ENCODE peak calls at places on chromosomes 5 and 9, in ten cellular contexts. C is left lung; Q is HT1080; X is naive thymus-derived CD4-positive, alpha-beta T cell; G is mesenchymal stem cell; A is skeletal muscle cell; V is GM23248; E is NCI-H460; R is kidney tubule cell; O is AG08395. K is an unnamed sample.

GRCh38 chr5:168288349-168289245 is 2.8 kb upstream of the WWC1 start:
- DNase-seq in C (no peak), Q (peak), X (no peak), G (no peak), A (no peak), V (no peak), E (no peak), R (peak), O (no peak), K (no peak)

GRCh38 chr5:7849531-7850240 is 1.2 kb downstream of the CFAP90 start:
- DNase-seq in C (peak), Q (no peak), X (no peak), G (peak), A (no peak), V (peak), E (no peak), R (no peak), O (no peak), K (peak)

GRCh38 chr9:114240647-114241558 is 82.0 kb upstream of the ORM1 start:
- DNase-seq in C (peak), Q (no peak), X (no peak), G (no peak), A (no peak), V (no peak), E (no peak), R (no peak), O (no peak), K (no peak)

GRCh38 chr9:136511670-136512592 is 29.1 kb upstream of the SEC16A start:
- DNase-seq in C (no peak), Q (no peak), X (no peak), G (no peak), A (no peak), V (no peak), E (no peak), R (no peak), O (no peak), K (no peak)

GRCh38 chr9:90002299-90003045 is 397.7 kb downstream of the GADD45G start:
- DNase-seq in C (no peak), Q (peak), X (no peak), G (no peak), A (peak), V (no peak), E (no peak), R (no peak), O (no peak), K (no peak)

GRCh38 chr5:154135125-154135524 is 55.4 kb upstream of the GALNT10 start:
- DNase-seq in C (no peak), Q (no peak), X (no peak), G (no peak), A (no peak), V (no peak), E (no peak), R (no peak), O (no peak), K (no peak)

GRCh38 chr5:180155331-180155881 is 53.6 kb downstream of the RASGEF1C start:
- DNase-seq in C (no peak), Q (no peak), X (no peak), G (no peak), A (no peak), V (no peak), E (no peak), R (no peak), O (no peak), K (no peak)

GRCh38 chr5:124908603-124909451 is 162.4 kb upstream of the ZNF608 start:
- DNase-seq in C (no peak), Q (no peak), X (no peak), G (peak), A (no peak), V (peak), E (no peak), R (peak), O (peak), K (peak)

GRCh38 chr9:120289990-120290925 is 289.7 kb downstream of the CDK5RAP2 start:
- DNase-seq in C (no peak), Q (no peak), X (no peak), G (no peak), A (no peak), V (peak), E (no peak), R (no peak), O (no peak), K (no peak)

GRCh38 chr5:59810041-59810440 is 83.5 kb downstream of the PDE4D start:
- DNase-seq in C (peak), Q (peak), X (no peak), G (peak), A (no peak), V (peak), E (peak), R (peak), O (peak), K (peak)

GRCh38 chr9:98084396-98084795 is 27.9 kb downstream of the NANS start:
- DNase-seq in C (no peak), Q (no peak), X (no peak), G (no peak), A (no peak), V (no peak), E (no peak), R (no peak), O (no peak), K (no peak)

GRCh38 chr5:10421841-10422691 is 19.6 kb upstream of the ROPN1L start:
- DNase-seq in C (no peak), Q (no peak), X (peak), G (no peak), A (no peak), V (no peak), E (no peak), R (no peak), O (no peak), K (no peak)

GRCh38 chr5:54673523-54674225 is 156.1 kb downstream of the SNX18 start:
- DNase-seq in C (peak), Q (no peak), X (peak), G (peak), A (no peak), V (no peak), E (no peak), R (peak), O (no peak), K (peak)

GRCh38 chr9:127178646-127179632 is 56.5 kb upstream of the ANGPTL2 start:
- DNase-seq in C (no peak), Q (no peak), X (no peak), G (no peak), A (no peak), V (no peak), E (no peak), R (no peak), O (no peak), K (no peak)

GRCh38 chr5:143374496-143375217 is 28.8 kb downstream of the NR3C1 start:
- DNase-seq in C (no peak), Q (no peak), X (no peak), G (no peak), A (no peak), V (peak), E (no peak), R (peak), O (no peak), K (no peak)

GRCh38 chr5:147558131-147558730 is 48.4 kb upstream of the DPYSL3 start:
- DNase-seq in C (no peak), Q (no peak), X (no peak), G (peak), A (no peak), V (peak), E (no peak), R (no peak), O (no peak), K (no peak)

GRCh38 chr9:13118294-13118693 is 161.2 kb downstream of the MPDZ start:
- DNase-seq in C (no peak), Q (no peak), X (no peak), G (no peak), A (no peak), V (no peak), E (no peak), R (no peak), O (no peak), K (no peak)

GRCh38 chr5:54580997-54581741 is 63.6 kb downstream of the SNX18 start:
- DNase-seq in C (no peak), Q (peak), X (no peak), G (peak), A (no peak), V (peak), E (no peak), R (no peak), O (peak), K (peak)

GRCh38 chr5:163190283-163190682 is 247.1 kb upstream of the CCNG1 start:
- DNase-seq in C (no peak), Q (no peak), X (no peak), G (no peak), A (no peak), V (no peak), E (no peak), R (no peak), O (no peak), K (no peak)

GRCh38 chr5:83844320-83845068 is 123.8 kb upstream of the HAPLN1 start:
- DNase-seq in C (peak), Q (peak), X (no peak), G (peak), A (peak), V (peak), E (peak), R (no peak), O (peak), K (peak)